ENCODE peak calls at places on chromosomes 12 and 14, in seven cellular contexts. D, B, Z, M, P, N and C are unnamed samples.

GRCh38 chr12:108094250-108094649 is 34.8 kb upstream of the WSCD2 start:
- DNase-seq in D (no peak), M (no peak), B (no peak), Z (no peak), P (no peak), N (no peak), C (no peak)

GRCh38 chr14:55593698-55594097 is 13.7 kb downstream of the KTN1 start:
- DNase-seq in Z (no peak), B (no peak), P (no peak), M (no peak), N (no peak), D (no peak), C (no peak)

GRCh38 chr14:102654298-102654697 is 61.8 kb downstream of the RCOR1 start:
- DNase-seq in D (no peak), Z (no peak), B (no peak), N (no peak), M (no peak), P (no peak), C (no peak)

GRCh38 chr14:65585216-65585615 is 172.7 kb downstream of the FUT8 start:
- DNase-seq in B (no peak), D (no peak), Z (no peak), P (no peak), M (no peak), N (no peak), C (no peak)

GRCh38 chr12:124168016-124168415 is 126.9 kb upstream of the RFLNA start:
- DNase-seq in M (no peak), D (no peak), P (no peak), Z (no peak), B (no peak), N (no peak), C (no peak)

GRCh38 chr12:123089631-123090353 is 61.1 kb downstream of the PITPNM2 start:
- DNase-seq in M (peak; percentile 96), Z (peak; percentile 86), B (no peak), D (no peak), P (no peak), N (peak; percentile 61), C (no peak)

GRCh38 chr12:6925239-6925542 is 2.6 kb upstream of the ATN1 start:
- DNase-seq in P (no peak), N (no peak), M (no peak), D (no peak), Z (no peak), B (no peak), C (no peak)

GRCh38 chr14:53534841-53535240 is 381.7 kb upstream of the DDHD1 start:
- DNase-seq in N (no peak), B (no peak), Z (no peak), P (no peak), M (peak; percentile 31), D (no peak), C (no peak)

GRCh38 chr14:38122241-38122640 is 85.5 kb upstream of the SSTR1 start:
- DNase-seq in D (no peak), Z (no peak), P (no peak), B (no peak), N (no peak), M (no peak), C (no peak)

GRCh38 chr12:124764451-124764850 is 99.2 kb downstream of the SCARB1 start:
- DNase-seq in B (no peak), P (no peak), D (no peak), M (peak; percentile 92), N (peak; percentile 52), Z (peak; percentile 88), C (no peak)

GRCh38 chr12:54561164-54561563 is 11.8 kb downstream of the PDE1B start:
- DNase-seq in B (no peak), N (no peak), Z (peak; percentile 8), M (no peak), D (no peak), P (no peak), C (no peak)

GRCh38 chr12:49801141-49802063 is 26.8 kb downstream of the NCKAP5L start:
- DNase-seq in D (no peak), B (no peak), M (no peak), N (no peak), P (no peak), Z (no peak), C (no peak)

GRCh38 chr14:65092340-65092739 is 10.0 kb downstream of the MAX start:
- DNase-seq in N (no peak), B (no peak), D (no peak), Z (no peak), P (no peak), M (no peak), C (no peak)

GRCh38 chr14:56855891-56856461 is 45.7 kb upstream of the OTX2 start:
- DNase-seq in N (no peak), M (no peak), B (no peak), D (peak; percentile 84), Z (no peak), P (no peak), C (peak; percentile 51)

GRCh38 chr14:97603201-97603600 is 806.0 kb downstream of the VRK1 start:
- DNase-seq in N (no peak), M (no peak), Z (no peak), D (no peak), P (no peak), B (no peak), C (no peak)

GRCh38 chr14:63650336-63650952 is 8.8 kb upstream of the WDR89 start:
- DNase-seq in B (no peak), P (no peak), D (no peak), Z (peak; percentile 81), M (peak; percentile 34), N (no peak), C (no peak)

GRCh38 chr14:94001501-94002396 is 4.6 kb downstream of the CCDC197 start:
- DNase-seq in D (peak; percentile 80), B (peak; percentile 52), M (peak; percentile 68), Z (peak; percentile 75), N (peak; percentile 66), P (peak; percentile 48), C (peak; percentile 32)

GRCh38 chr12:66092559-66093269 is 37.8 kb downstream of the LLPH start:
- DNase-seq in Z (no peak), N (peak; percentile 72), D (no peak), B (no peak), M (peak; percentile 12), P (no peak), C (no peak)

GRCh38 chr12:3049596-3050314 is 27.4 kb upstream of the TSPAN9 start:
- DNase-seq in N (no peak), M (no peak), P (no peak), Z (no peak), D (no peak), B (no peak), C (no peak)

GRCh38 chr14:25658988-25659387 is 609.0 kb upstream of the STXBP6 start:
- DNase-seq in N (no peak), Z (no peak), P (no peak), D (no peak), B (no peak), M (no peak), C (no peak)

GRCh38 chr14:65936342-65936741 is 523.8 kb downstream of the FUT8 start:
- DNase-seq in M (no peak), B (no peak), N (no peak), Z (no peak), D (no peak), P (no peak), C (no peak)

GRCh38 chr14:100147181-100147631 is 12.2 kb downstream of the DEGS2 start:
- DNase-seq in D (no peak), Z (no peak), P (peak; percentile 59), M (no peak), B (no peak), N (no peak), C (no peak)

GRCh38 chr14:68935761-68936209 is 43.3 kb downstream of the ACTN1 start:
- DNase-seq in N (no peak), P (no peak), Z (peak; percentile 84), B (no peak), D (no peak), M (no peak), C (no peak)

GRCh38 chr12:33752854-33753253 is 269.4 kb upstream of the ALG10 start:
- DNase-seq in Z (no peak), P (no peak), N (no peak), B (no peak), D (no peak), M (no peak), C (no peak)

GRCh38 chr14:22221508-22221907 is 367.5 kb downstream of the DAD1 start:
- DNase-seq in Z (peak; percentile 1), D (no peak), P (no peak), N (peak; percentile 14), B (no peak), M (peak; percentile 11), C (no peak)

GRCh38 chr12:110807640-110808039 is 39.1 kb upstream of the CCDC63 start:
- DNase-seq in Z (no peak), P (no peak), B (no peak), N (no peak), M (no peak), D (peak; percentile 59), C (no peak)
- TF ChIP-seq CTCF in Z (no peak), P (no peak), B (no peak), N (no peak), M (no peak), D (no peak), C (no peak)

GRCh38 chr12:102816816-102817434 is 100.1 kb downstream of the PAH start:
- DNase-seq in P (no peak), B (no peak), D (no peak), Z (peak; percentile 42), M (peak; percentile 49), N (peak; percentile 17), C (no peak)
- TF ChIP-seq CTCF in P (peak; percentile 74), B (no peak), D (peak; percentile 79), Z (peak; percentile 68), M (peak; percentile 86), N (peak; percentile 68), C (peak; percentile 75)

GRCh38 chr12:93539821-93540220 is 32.7 kb upstream of the SOCS2 start:
- DNase-seq in P (no peak), Z (no peak), M (peak; percentile 17), D (no peak), N (no peak), B (no peak), C (no peak)

GRCh38 chr12:93536111-93536765 is 36.2 kb upstream of the SOCS2 start:
- DNase-seq in P (peak; percentile 9), N (no peak), D (no peak), B (no peak), Z (no peak), M (no peak), C (no peak)

GRCh38 chr12:93536766-93537515 is 35.5 kb upstream of the SOCS2 start:
- DNase-seq in M (peak; percentile 38), D (no peak), P (peak; percentile 15), B (no peak), N (no peak), Z (no peak), C (no peak)

GRCh38 chr12:93540506-93540905 is 32.0 kb upstream of the SOCS2 start:
- DNase-seq in Z (peak; percentile 29), P (no peak), M (peak; percentile 45), B (no peak), N (no peak), D (no peak), C (no peak)

DNA sequence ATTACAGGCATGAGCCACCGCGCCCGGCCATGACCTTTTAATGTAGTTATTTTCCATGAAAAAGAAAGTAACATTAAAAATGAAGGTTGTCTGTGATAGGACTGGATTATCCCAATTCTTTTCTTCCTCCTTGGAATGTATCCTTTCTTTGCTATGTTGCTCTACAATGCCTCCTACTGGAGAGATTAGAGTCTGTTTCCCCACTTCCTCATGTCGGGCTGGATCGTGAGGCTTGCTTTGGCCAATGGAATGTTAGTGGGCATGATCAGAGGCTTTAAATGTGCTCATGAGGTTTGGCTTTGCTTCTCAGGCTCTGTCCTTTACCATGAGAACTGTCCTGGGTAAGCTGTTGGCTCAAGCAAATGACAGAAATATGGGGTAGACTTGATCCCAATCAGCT is 34.7 kb upstream of the SOCS2 start:
- DNase-seq in N (no peak), M (no peak), B (no peak), D (no peak), P (no peak), Z (no peak), C (no peak)
- TF ChIP-seq CTCF in N (no peak), M (no peak), B (no peak), D (peak; percentile 63), P (no peak), Z (no peak), C (peak; percentile 12)

GRCh38 chr14:73851567-73852382 is at the start of gene PTGR2:
- DNase-seq in B (peak; percentile 81), M (peak; percentile 97), D (peak; percentile 99), P (peak; percentile 92), N (peak; percentile 95), Z (peak; percentile 99), C (peak; percentile 97)
- TF ChIP-seq CTCF in B (no peak), M (peak; percentile 20), D (no peak), P (no peak), N (no peak), Z (no peak), C (no peak)